ENCODE peak calls at places on chromosomes 5 and 9, in eight cellular contexts. W is breast epithelium, U is adrenal gland, V is A549, G is thyroid gland, P is HCT116, T is transverse colon, J is stomach. X is an unnamed sample.

GRCh38 chr5:392431-392988 is 50.5 kb upstream of the EXOC3 start:
- DNase-seq in W (no peak), P (peak), J (peak), G (no peak), U (no peak), V (peak), T (no peak), X (no peak)

GRCh38 chr9:93896496-93897033 is 58.6 kb downstream of the BARX1 start:
- DNase-seq in V (no peak), T (peak), W (peak), U (no peak), G (no peak), J (peak), P (no peak), X (no peak)

GRCh38 chr9:130172858-130173461 is 756 bp downstream of the NCS1 start:
- DNase-seq in U (peak), P (no peak), V (no peak), T (no peak), W (no peak), J (no peak), G (peak), X (no peak)

GRCh38 chr9:113687680-113688371 is 188.3 kb upstream of the ZNF618 start:
- DNase-seq in V (no peak), W (peak), J (no peak), T (no peak), U (no peak), G (no peak), P (no peak), X (no peak)

GRCh38 chr9:123048748-123049147 is 15.3 kb downstream of the GPR21 start:
- DNase-seq in J (no peak), U (no peak), V (no peak), T (no peak), G (no peak), P (no peak), W (no peak), X (no peak)

GRCh38 chr5:81180780-81181179 is 52.3 kb upstream of the CKMT2 start:
- DNase-seq in U (no peak), P (no peak), J (no peak), V (no peak), W (no peak), G (no peak), T (no peak), X (no peak)

GRCh38 chr5:94691947-94692346 is 73.5 kb downstream of the SLF1 start:
- DNase-seq in G (peak), U (peak), T (no peak), J (no peak), P (no peak), V (peak), W (no peak), X (no peak)

GRCh38 chr5:136308396-136308795 is 56.9 kb downstream of the TRPC7 start:
- DNase-seq in J (no peak), G (no peak), V (peak), P (no peak), U (peak), T (no peak), W (no peak), X (peak)

GRCh38 chr9:503881-504852 is 289.5 kb downstream of the DOCK8 start:
- DNase-seq in V (peak), P (peak), J (peak), W (peak), U (peak), G (peak), T (peak), X (no peak)

GRCh38 chr5:58454025-58454424 is 5.9 kb downstream of the PLK2 start:
- DNase-seq in P (no peak), U (no peak), G (no peak), V (no peak), W (no peak), T (no peak), J (no peak), X (no peak)

GRCh38 chr5:133675376-133676154 is 63.2 kb upstream of the FSTL4 start:
- DNase-seq in J (no peak), U (no peak), G (peak), W (no peak), P (no peak), T (no peak), V (no peak), X (peak)

GRCh38 chr9:71233646-71234045 is 112.2 kb upstream of the TRPM3 start:
- DNase-seq in W (no peak), J (no peak), G (no peak), T (no peak), V (no peak), P (no peak), U (no peak), X (no peak)

GRCh38 chr5:56516936-56517521 is 283.9 kb upstream of the ANKRD55 start:
- DNase-seq in W (no peak), J (peak), T (no peak), P (no peak), G (peak), V (no peak), U (peak), X (no peak)

GRCh38 chr5:132074091-132074771 is 642 bp downstream of the CSF2 start:
- DNase-seq in V (no peak), W (no peak), G (no peak), U (no peak), P (no peak), J (no peak), T (no peak), X (no peak)

GRCh38 chr9:87959916-87960581 is 14.3 kb downstream of the CDK20 start:
- DNase-seq in W (no peak), J (no peak), G (no peak), U (peak), T (peak), P (no peak), V (no peak), X (no peak)

GRCh38 chr9:30913331-30913730 is 1471.1 kb upstream of the ACO1 start:
- DNase-seq in W (no peak), V (no peak), T (no peak), P (no peak), J (no peak), G (no peak), U (no peak), X (no peak)

GRCh38 chr9:115267788-115268187 is 149.8 kb upstream of the TNC start:
- DNase-seq in V (no peak), T (no peak), G (no peak), P (no peak), J (no peak), U (no peak), W (no peak), X (no peak)

GRCh38 chr9:18865542-18865941 is 167.5 kb downstream of the SAXO1 start:
- DNase-seq in U (no peak), T (no peak), V (no peak), W (no peak), P (no peak), G (no peak), J (no peak), X (no peak)

GRCh38 chr5:150404121-150404990 is 8.4 kb downstream of the CD74 start:
- DNase-seq in U (peak), V (no peak), J (no peak), W (no peak), P (no peak), G (no peak), T (no peak), X (no peak)
- H3K27ac ChIP-seq in U (peak), V (no peak), J (no peak), W (no peak), P (no peak), G (no peak), T (no peak), X (no peak)

DNA sequence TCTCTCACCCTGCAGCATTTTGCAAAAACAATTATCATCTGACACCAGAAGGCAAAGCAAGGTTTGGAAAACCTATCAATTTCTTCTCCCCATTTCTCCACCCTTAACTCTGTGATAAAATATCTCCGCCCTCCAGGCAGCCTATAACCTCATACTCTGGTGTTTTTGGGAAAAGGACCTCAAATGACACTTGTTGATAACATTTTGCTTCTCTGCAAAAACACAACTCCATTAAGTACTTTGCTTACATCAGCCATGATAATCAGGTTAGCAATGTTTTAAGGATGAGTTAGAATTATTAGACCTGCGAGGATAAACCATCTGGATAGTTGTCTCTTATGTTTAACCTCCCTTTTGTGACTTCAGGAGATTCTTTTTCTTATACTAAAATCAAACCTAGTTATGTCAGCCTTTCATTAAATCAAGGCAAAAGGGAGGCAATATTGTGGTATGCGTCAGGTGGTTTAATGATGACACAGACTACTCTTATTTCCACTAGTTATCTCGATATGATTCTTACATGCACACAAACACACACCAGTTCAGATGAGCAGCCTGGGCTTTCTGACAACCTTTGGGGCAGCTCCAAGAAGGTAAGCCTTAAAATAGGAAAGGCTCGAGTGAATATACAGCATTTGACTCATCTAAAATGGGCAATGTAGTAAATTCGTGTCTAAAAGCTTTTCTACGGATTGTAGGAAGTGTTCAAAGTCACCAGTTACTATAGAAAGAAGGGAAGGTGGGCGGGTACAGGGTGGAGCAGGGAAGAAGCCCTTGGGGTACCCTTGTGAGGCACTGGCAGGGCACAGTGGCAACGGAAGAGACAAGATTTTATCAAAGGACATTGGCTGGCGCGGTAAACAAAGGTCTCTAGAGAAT is 2.1 kb downstream of the ANKH start:
- DNase-seq in U (no peak), V (no peak), T (no peak), J (no peak), G (no peak), W (no peak), P (no peak), X (no peak)
- TF ChIP-seq POLR2A in U (no peak), V (no peak), T (no peak), J (no peak), G (no peak), W (no peak), P (no peak), X (no peak)

GRCh38 chr9:133122935-133123611 is 2.0 kb upstream of the RALGDS start:
- DNase-seq in W (no peak), V (no peak), U (peak), P (no peak), J (no peak), G (no peak), T (peak), X (no peak)

GRCh38 chr9:133122167-133122550 is 1.1 kb upstream of the RALGDS start:
- DNase-seq in G (no peak), V (no peak), T (no peak), U (no peak), W (no peak), J (no peak), P (no peak), X (no peak)

GRCh38 chr9:133120343-133121199 is 469 bp downstream of the RALGDS start:
- DNase-seq in U (no peak), P (no peak), T (no peak), G (peak), J (no peak), W (no peak), V (no peak), X (no peak)

GRCh38 chr9:133122605-133122934 is 1.5 kb upstream of the RALGDS start:
- DNase-seq in G (no peak), U (no peak), T (no peak), J (no peak), V (no peak), W (no peak), P (no peak), X (no peak)

DNA sequence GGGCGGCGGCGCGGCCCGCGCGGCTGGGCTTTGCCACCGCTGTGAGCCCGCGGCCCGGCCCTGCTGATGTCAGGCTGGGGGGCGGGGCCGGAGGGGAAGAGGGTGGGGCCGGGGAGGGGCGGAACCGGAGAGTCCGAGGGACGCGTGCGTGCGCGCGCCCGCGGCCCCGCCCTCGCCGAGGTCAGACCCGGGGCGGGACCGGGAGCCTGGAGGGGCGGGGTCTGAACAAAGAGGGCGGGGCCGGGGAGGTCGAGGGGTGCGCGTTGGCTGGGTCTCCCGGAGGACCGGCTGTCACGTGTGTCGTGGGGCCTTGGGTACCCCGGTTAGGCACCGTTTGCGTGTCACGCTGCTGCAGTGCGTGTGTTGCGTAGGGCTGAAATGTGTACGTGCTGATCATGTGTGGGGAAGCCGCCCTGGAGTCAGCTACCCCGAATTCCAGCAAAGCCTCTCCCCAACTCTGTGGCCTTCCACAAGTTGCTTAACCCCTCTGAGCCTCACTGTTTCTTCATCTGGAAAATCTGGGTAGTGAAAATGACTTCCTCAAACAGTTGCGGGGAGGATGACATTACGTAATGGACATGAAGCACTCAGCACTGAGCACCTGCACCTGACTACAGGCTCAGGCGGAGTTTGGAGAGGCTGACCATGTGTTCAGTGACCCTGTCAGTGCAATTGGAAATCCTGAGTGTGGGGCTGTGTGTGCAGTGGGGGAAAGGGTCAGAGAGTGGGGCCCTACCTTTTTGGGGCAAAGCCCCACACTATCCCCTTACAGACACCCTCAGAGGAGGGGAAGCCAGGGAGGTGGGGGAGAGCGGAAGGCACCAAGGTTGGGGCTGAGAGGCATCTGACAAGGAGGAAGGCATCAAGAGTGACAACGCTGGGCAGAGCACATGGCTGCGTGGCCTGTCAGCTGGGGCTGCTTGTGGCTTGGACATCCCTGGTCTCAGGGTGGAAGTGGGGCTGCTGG is at the start of gene RALGDS:
- DNase-seq in G (peak), W (peak), T (peak), J (peak), U (peak), P (peak), V (peak), X (peak)
- TF ChIP-seq CTCF in G (no peak), W (no peak), T (no peak), J (no peak), U (no peak), P (no peak), V (no peak), X (no peak)

GRCh38 chr9:109907400-109907799 is 127.4 kb downstream of the PALM2AKAP2 start:
- DNase-seq in J (no peak), U (peak), V (no peak), W (no peak), T (peak), P (no peak), G (peak), X (no peak)
- H3K27ac ChIP-seq in J (peak), U (peak), V (no peak), W (no peak), T (peak), P (no peak), G (peak), X (peak)

DNA sequence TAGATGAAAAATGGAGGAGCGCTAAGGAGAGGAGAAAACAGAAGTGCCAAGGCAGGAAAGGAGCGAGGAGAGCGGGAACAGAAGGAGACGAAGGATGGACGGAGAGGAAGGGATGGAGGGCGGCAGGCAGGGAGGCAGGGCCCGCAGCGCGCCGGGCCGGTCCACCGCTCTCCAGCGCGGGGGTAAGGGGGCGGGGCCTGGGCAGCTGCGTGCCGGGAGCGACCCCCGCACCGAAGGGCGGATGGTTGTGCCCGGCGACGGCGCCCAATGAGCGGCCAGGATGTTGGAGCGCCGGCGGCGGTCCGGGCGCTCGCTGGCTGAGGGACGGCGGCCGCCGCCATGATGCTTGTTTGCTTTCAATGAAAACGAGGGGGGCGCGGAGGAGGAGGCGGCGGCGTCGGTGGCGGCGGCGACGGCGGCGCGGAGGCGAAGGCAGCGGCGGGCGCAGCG is at the start of gene CNOT6:
- DNase-seq in W (peak), T (peak), G (peak), P (peak), U (peak), V (peak), J (peak), X (peak)
- TF ChIP-seq POLR2A in W (no peak), T (no peak), G (peak), P (peak), U (peak), V (peak), J (no peak), X (no peak)

GRCh38 chr9:82504620-82505019 is 516.0 kb downstream of the SPATA31D1 start:
- DNase-seq in J (no peak), P (no peak), T (no peak), U (no peak), W (no peak), V (no peak), G (no peak), X (no peak)
- TF ChIP-seq CTCF in J (no peak), P (no peak), T (no peak), U (no peak), W (no peak), V (no peak), G (no peak), X (no peak)

X was measured in esophagus muscularis mucosa.